ENCODE peak calls at places on chromosomes 13 and 19, in ten cellular contexts. V is NCI-H1417 treated with DMSO at 0.1 percent for 48 hours; F is psoas muscle; X is pulmonary artery endothelial cell; W is CD8-positive, alpha-beta T cell; N is stimulated activated CD4-positive, alpha-beta T cell treated with anti-CD3 and anti-CD28 coated beads, TNF-alpha, amount 100 ng/mL, for 4 hours; O is stimulated activated CD8-positive, alpha-beta memory T cell treated with anti-CD3 and anti-CD28 coated beads, Interleukin-4, amount 100 ng/mL, for 24 hours; Z is activated T-helper 1 cell treated with anti-CD3 and anti-CD28 coated beads, Interleukin-12 subunit alpha, Interleukin-12 subunit beta, Interleukin-2, Interleukin-4 antibody, amounts not matched to agents 30 ng/mL and 10 ng/mL and 1 ng/mL, durations not matched to agents 14 hours and 24 hours and 36 hours; E is activated T-helper 2 cell treated with anti-CD3 and anti-CD28 coated beads, Interferon-gamma antibody, Interleukin-2, Interleukin-4, amounts not matched to agents 10 μg/mL and 5 μg/mL and 100 μg/mL, durations not matched to agents 14 hours and 24 hours and 36 hours; R is heart left ventricle. A is an unnamed sample.

GRCh38 chr19:48090281-48090802 is 20.3 kb downstream of the PLA2G4C start:
- DNase-seq in V (no peak), R (no peak), W (no peak), F (no peak), N (no peak), E (no peak), O (no peak), X (no peak), Z (no peak), A (peak)

GRCh38 chr13:25731037-25731436 is 320.8 kb downstream of the SHISA2 start:
- DNase-seq in X (no peak), E (no peak), N (no peak), W (no peak), O (no peak), V (no peak), R (no peak), Z (no peak), F (no peak), A (no peak)

GRCh38 chr13:44437356-44438233 is 64.0 kb downstream of the SERP2 start:
- DNase-seq in W (no peak), O (no peak), Z (no peak), E (no peak), F (no peak), R (no peak), V (peak), N (no peak), X (no peak), A (no peak)

GRCh38 chr13:73054712-73055111 is 4.1 kb upstream of the KLF5 start:
- DNase-seq in W (no peak), Z (no peak), R (no peak), N (no peak), O (no peak), X (no peak), V (no peak), F (no peak), E (no peak), A (no peak)

GRCh38 chr19:4295972-4296771 is 6.0 kb downstream of the TMIGD2 start:
- DNase-seq in F (no peak), Z (no peak), N (no peak), X (no peak), W (no peak), R (no peak), V (peak), E (no peak), O (no peak), A (no peak)

GRCh38 chr13:113666324-113666660 is 727 bp upstream of the GRK1 start:
- DNase-seq in F (no peak), X (no peak), N (no peak), W (no peak), O (no peak), R (no peak), E (no peak), V (no peak), Z (no peak), A (no peak)

GRCh38 chr19:45096700-45097099 is 3.7 kb downstream of the PPP1R37 start:
- DNase-seq in V (no peak), W (no peak), X (no peak), Z (no peak), F (no peak), O (no peak), E (no peak), R (no peak), N (no peak), A (no peak)

GRCh38 chr13:89565711-89566110 is 1781.8 kb upstream of the MIR17HG start:
- DNase-seq in W (no peak), N (no peak), V (no peak), Z (no peak), E (no peak), F (no peak), X (no peak), O (no peak), R (no peak), A (no peak)

GRCh38 chr19:29812881-29813275 is 1.1 kb downstream of the CCNE1 start:
- DNase-seq in O (no peak), W (no peak), Z (no peak), V (no peak), X (no peak), E (no peak), F (peak), N (no peak), R (no peak), A (no peak)